ENCODE peak calls at places on chromosomes 4 and X, in five cellular contexts. One of them, this sample, is unnamed.

GRCh38 chrX:19388741-19389140 is 45.0 kb downstream of the PDHA1 start:
- DNase-seq in GM12878: no peak
- DNase-seq in HepG2: no peak
- DNase-seq in NT2/D1: no peak
- DNase-seq in H1: no peak
- DNase-seq in this sample: no peak

GRCh38 chrX:19889582-19890342 is 2.4 kb upstream of the SH3KBP1 start:
- DNase-seq in HepG2: peak
- DNase-seq in GM12878: peak
- DNase-seq in H1: no peak
- DNase-seq in NT2/D1: no peak
- DNase-seq in this sample: no peak

GRCh38 chrX:17527932-17528331 is 152.9 kb downstream of the NHS start:
- DNase-seq in H1: no peak
- DNase-seq in GM12878: no peak
- DNase-seq in HepG2: no peak
- DNase-seq in NT2/D1: no peak
- DNase-seq in this sample: no peak

GRCh38 chrX:21658746-21659145 is 616 bp upstream of the KLHL34 start:
- DNase-seq in HepG2: no peak
- DNase-seq in NT2/D1: no peak
- DNase-seq in H1: no peak
- DNase-seq in GM12878: no peak
- DNase-seq in this sample: no peak

GRCh38 chr4:2931765-2932560 is 31.2 kb downstream of the NOP14 start:
- DNase-seq in NT2/D1: no peak
- DNase-seq in GM12878: peak
- DNase-seq in HepG2: no peak
- DNase-seq in H1: peak
- DNase-seq in this sample: no peak

GRCh38 chrX:24231169-24231568 is 81.6 kb downstream of the ZFX start:
- DNase-seq in NT2/D1: no peak
- DNase-seq in GM12878: no peak
- DNase-seq in HepG2: no peak
- DNase-seq in H1: no peak
- DNase-seq in this sample: no peak

GRCh38 chrX:78029663-78030062 is 60.2 kb upstream of the PGAM4 start:
- DNase-seq in HepG2: peak
- DNase-seq in NT2/D1: no peak
- DNase-seq in GM12878: no peak
- DNase-seq in H1: no peak
- DNase-seq in this sample: peak

GRCh38 chr4:171812377-171813194 is 618 bp upstream of the GALNTL6 start:
- DNase-seq in GM12878: no peak
- DNase-seq in H1: no peak
- DNase-seq in NT2/D1: no peak
- DNase-seq in HepG2: no peak
- DNase-seq in this sample: peak

GRCh38 chrX:71103110-71103983 is 3.2 kb downstream of the CXorf65 start:
- DNase-seq in H1: peak
- DNase-seq in HepG2: no peak
- DNase-seq in GM12878: no peak
- DNase-seq in NT2/D1: peak
- DNase-seq in this sample: no peak

GRCh38 chr4:143700060-143700419 is 435 bp downstream of the FREM3 start:
- DNase-seq in NT2/D1: no peak
- DNase-seq in HepG2: no peak
- DNase-seq in H1: peak
- DNase-seq in GM12878: no peak
- DNase-seq in this sample: no peak

GRCh38 chr4:37243061-37243460 is 1.5 kb upstream of the NWD2 start:
- DNase-seq in NT2/D1: peak
- DNase-seq in H1: peak
- DNase-seq in HepG2: no peak
- DNase-seq in GM12878: no peak
- DNase-seq in this sample: peak

GRCh38 chrX:124300412-124300811 is 32.0 kb upstream of the TEX13D start:
- DNase-seq in GM12878: no peak
- DNase-seq in HepG2: no peak
- DNase-seq in H1: no peak
- DNase-seq in NT2/D1: no peak
- DNase-seq in this sample: no peak

GRCh38 chrX:120456973-120457372 is 12.1 kb downstream of the LAMP2 start:
- DNase-seq in GM12878: no peak
- DNase-seq in HepG2: no peak
- DNase-seq in NT2/D1: no peak
- DNase-seq in H1: no peak
- DNase-seq in this sample: no peak

GRCh38 chrX:153692003-153692402 is 4.3 kb downstream of the SLC6A8 start:
- DNase-seq in HepG2: no peak
- DNase-seq in H1: no peak
- DNase-seq in NT2/D1: no peak
- DNase-seq in GM12878: no peak
- DNase-seq in this sample: no peak

GRCh38 chr4:108783666-108784463 is 21.0 kb upstream of the ETNPPL start:
- DNase-seq in H1: no peak
- DNase-seq in HepG2: peak
- DNase-seq in NT2/D1: no peak
- DNase-seq in GM12878: no peak
- DNase-seq in this sample: peak

GRCh38 chrX:115367455-115367854 is 77.9 kb downstream of the LUZP4 start:
- DNase-seq in HepG2: no peak
- DNase-seq in H1: no peak
- DNase-seq in NT2/D1: no peak
- DNase-seq in GM12878: no peak
- DNase-seq in this sample: no peak

GRCh38 chr4:102438873-102439614 is 62.1 kb upstream of the NFKB1 start:
- DNase-seq in HepG2: peak
- DNase-seq in NT2/D1: no peak
- DNase-seq in GM12878: no peak
- DNase-seq in H1: no peak
- DNase-seq in this sample: no peak

GRCh38 chr4:73573794-73574528 is 46.3 kb downstream of the RASSF6 start:
- DNase-seq in HepG2: peak
- DNase-seq in NT2/D1: peak
- DNase-seq in GM12878: peak
- DNase-seq in H1: peak
- DNase-seq in this sample: peak

GRCh38 chr4:183987529-183987946 is 82.4 kb downstream of the STOX2 start:
- DNase-seq in H1: no peak
- DNase-seq in HepG2: no peak
- DNase-seq in GM12878: no peak
- DNase-seq in NT2/D1: no peak
- DNase-seq in this sample: peak

GRCh38 chr4:136524039-136524438 is 1008.3 kb downstream of the PCDH18 start:
- DNase-seq in H1: no peak
- DNase-seq in HepG2: no peak
- DNase-seq in NT2/D1: no peak
- DNase-seq in GM12878: no peak
- DNase-seq in this sample: no peak

GRCh38 chr4:129082302-129082701 is 11.0 kb downstream of the SCLT1 start:
- DNase-seq in HepG2: no peak
- DNase-seq in GM12878: no peak
- DNase-seq in H1: no peak
- DNase-seq in NT2/D1: no peak
- DNase-seq in this sample: no peak

GRCh38 chrX:121858867-121859647 is 811.6 kb downstream of the GLUD2 start:
- DNase-seq in HepG2: no peak
- DNase-seq in NT2/D1: no peak
- DNase-seq in GM12878: no peak
- DNase-seq in H1: no peak
- DNase-seq in this sample: no peak

GRCh38 chr4:40070387-40070786 is 13.7 kb downstream of the N4BP2 start:
- DNase-seq in NT2/D1: no peak
- DNase-seq in H1: no peak
- DNase-seq in HepG2: no peak
- DNase-seq in GM12878: no peak
- DNase-seq in this sample: no peak

GRCh38 chrX:68696267-68696666 is 48.8 kb downstream of the STARD8 start:
- DNase-seq in GM12878: no peak
- DNase-seq in H1: no peak
- DNase-seq in NT2/D1: no peak
- DNase-seq in HepG2: no peak
- DNase-seq in this sample: no peak

DNA sequence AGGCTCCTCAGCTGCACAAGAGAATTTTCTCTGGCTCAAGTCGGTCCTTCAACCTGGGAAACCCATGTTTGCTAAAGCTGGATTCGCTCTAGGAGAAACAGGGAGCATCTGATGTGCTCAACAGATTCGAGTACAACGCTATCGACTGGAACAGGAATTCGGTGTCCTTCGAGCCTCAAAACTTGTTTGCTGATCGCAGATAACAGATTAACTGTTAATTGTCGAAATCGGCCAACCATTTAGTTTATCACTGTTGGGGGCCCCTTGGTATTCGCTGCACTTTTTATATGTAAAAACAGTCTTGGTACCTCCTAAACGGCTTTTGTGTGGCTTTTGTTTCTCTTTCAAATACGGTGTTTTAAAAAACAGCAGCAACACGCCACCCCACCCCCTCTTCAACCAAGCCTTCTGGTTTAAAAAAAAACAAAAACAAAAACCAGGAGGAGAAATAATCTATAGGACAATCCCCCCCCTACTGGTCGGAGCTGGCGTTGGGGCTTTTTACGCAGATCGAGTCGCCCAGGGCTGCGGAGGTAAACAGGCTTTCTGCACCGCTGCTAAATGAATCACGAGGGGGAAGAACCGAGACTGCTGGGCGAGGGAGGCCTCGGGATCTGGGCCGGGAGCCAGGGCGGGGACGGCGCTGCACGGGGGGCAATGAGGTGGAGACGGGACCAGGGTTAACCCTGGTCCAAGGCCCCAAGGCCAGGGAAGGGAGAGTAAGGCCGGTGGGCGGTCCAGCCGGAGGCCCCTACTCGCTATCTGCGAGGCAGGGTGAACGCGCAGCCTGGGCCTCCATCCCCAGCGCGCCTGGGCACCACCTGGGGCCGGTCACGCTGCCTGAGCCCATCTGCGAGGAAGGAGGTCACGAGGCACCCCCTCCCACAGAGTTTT is 71.7 kb upstream of the BCOR start:
- DNase-seq in H1: peak
- DNase-seq in HepG2: peak
- DNase-seq in GM12878: no peak
- DNase-seq in NT2/D1: peak
- DNase-seq in this sample: no peak
- TF ChIP-seq SUZ12 in H1: no peak
- TF ChIP-seq SUZ12 in HepG2: no peak
- TF ChIP-seq SUZ12 in GM12878: no peak
- TF ChIP-seq SUZ12 in NT2/D1: no peak
- TF ChIP-seq SUZ12 in this sample: no peak

GRCh38 chr4:42150653-42151567 is 1.5 kb downstream of the BEND4 start:
- DNase-seq in H1: peak
- DNase-seq in NT2/D1: no peak
- DNase-seq in HepG2: no peak
- DNase-seq in GM12878: no peak
- DNase-seq in this sample: peak

GRCh38 chr4:42148453-42148852 is 4.0 kb downstream of the BEND4 start:
- DNase-seq in HepG2: no peak
- DNase-seq in GM12878: no peak
- DNase-seq in NT2/D1: no peak
- DNase-seq in H1: no peak
- DNase-seq in this sample: no peak

GRCh38 chr4:42152507-42153504 is at the start of gene BEND4:
- DNase-seq in H1: peak
- DNase-seq in NT2/D1: no peak
- DNase-seq in GM12878: no peak
- DNase-seq in HepG2: no peak
- DNase-seq in this sample: no peak

GRCh38 chr4:42149004-42149403 is 3.5 kb downstream of the BEND4 start:
- DNase-seq in NT2/D1: no peak
- DNase-seq in GM12878: no peak
- DNase-seq in H1: no peak
- DNase-seq in HepG2: no peak
- DNase-seq in this sample: peak

DNA sequence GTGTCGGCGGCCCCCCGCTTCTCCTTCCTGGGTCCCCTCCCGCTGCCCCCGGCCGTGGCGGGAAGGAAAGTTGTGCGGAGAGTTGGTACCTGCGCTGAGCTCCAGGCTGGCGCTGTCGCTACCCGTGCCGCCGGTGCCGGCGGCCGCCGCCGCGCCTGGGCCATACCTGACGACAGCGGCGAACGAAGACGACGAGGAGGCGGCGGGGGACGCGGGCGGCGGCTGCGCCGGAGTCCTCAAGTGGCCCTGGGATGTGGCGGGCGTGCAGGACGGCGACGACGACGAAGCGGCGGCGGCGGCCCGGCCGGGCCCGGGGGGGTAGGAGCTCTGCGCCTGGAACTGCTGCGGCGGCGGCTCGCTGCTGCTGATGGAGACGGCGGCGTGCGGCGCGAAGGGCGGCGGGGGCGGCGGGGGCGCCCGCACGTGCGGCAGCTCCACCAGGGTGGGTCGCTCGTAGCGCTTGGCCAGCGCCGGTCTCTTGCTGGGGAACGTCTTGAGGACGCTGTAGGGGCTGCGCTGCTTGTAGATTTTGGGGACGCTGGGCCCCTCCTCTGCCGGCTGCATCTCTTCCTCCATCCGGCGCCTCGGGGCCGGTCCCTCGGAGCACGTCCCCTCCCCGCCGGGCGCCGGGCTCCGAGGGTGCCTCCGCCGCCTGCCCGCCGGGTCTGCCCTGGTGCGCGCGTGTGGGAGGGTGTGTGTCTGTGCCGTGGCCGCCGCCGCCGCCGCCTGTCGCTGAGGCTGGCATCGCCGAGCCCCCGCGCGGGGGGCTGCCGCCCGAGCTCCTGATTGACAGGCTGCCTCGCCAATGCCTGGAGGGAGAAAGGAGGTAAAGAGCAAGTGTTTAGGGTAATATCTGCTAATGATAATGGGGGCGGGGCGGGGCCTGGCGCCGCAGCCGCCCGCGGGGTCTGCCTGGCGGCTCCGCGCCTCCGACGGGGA is 618 bp downstream of the BEND4 start:
- DNase-seq in GM12878: no peak
- DNase-seq in NT2/D1: peak
- DNase-seq in H1: peak
- DNase-seq in HepG2: no peak
- DNase-seq in this sample: peak
- TF ChIP-seq SUZ12 in GM12878: peak
- TF ChIP-seq SUZ12 in NT2/D1: peak
- TF ChIP-seq SUZ12 in H1: peak
- TF ChIP-seq SUZ12 in HepG2: no peak
- TF ChIP-seq SUZ12 in this sample: no peak

DNA sequence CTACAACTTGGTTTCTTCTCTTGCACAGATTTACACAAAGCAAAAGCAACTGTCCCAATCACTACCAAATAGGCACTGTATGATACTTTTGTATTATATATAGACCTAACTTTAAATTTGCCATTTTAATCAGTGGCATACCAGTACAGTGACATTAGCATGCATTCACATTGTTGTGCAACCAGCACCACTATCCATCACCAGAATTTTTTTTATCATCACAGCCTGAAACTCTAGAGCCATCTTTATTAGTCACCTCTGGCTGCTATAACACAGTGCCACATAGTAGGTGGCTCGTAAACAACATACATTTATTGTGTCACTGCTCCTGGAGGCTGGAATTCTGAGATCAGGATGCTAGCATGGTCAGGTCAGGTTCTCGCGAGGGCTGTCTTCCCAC is 188.4 kb upstream of the GALNT7 start:
- DNase-seq in GM12878: no peak
- DNase-seq in H1: no peak
- DNase-seq in NT2/D1: no peak
- DNase-seq in HepG2: no peak
- DNase-seq in this sample: no peak
- TF ChIP-seq SUZ12 in GM12878: no peak
- TF ChIP-seq SUZ12 in H1: no peak
- TF ChIP-seq SUZ12 in NT2/D1: no peak
- TF ChIP-seq SUZ12 in HepG2: no peak
- TF ChIP-seq SUZ12 in this sample: no peak

GRCh38 chr4:13364178-13364577 is 120.0 kb downstream of the RAB28 start:
- DNase-seq in HepG2: no peak
- DNase-seq in GM12878: no peak
- DNase-seq in H1: no peak
- DNase-seq in NT2/D1: no peak
- DNase-seq in this sample: no peak
- TF ChIP-seq SUZ12 in HepG2: no peak
- TF ChIP-seq SUZ12 in GM12878: no peak
- TF ChIP-seq SUZ12 in H1: no peak
- TF ChIP-seq SUZ12 in NT2/D1: no peak
- TF ChIP-seq SUZ12 in this sample: no peak

This sample was measured in HEK293T.